ENCODE peak calls at places on chromosome 15, in four cellular contexts. P is H1, L is HCT116, O is SK-N-SH. H is an unnamed sample.

GRCh38 chr15:81666828-81667227 is 292.8 kb upstream of the TMC3 start:
- DNase-seq in P (no peak), L (no peak), O (no peak), H (no peak)

GRCh38 chr15:22944651-22945050 is 35.5 kb downstream of the CYFIP1 start:
- DNase-seq in P (no peak), L (no peak), O (no peak), H (no peak)

GRCh38 chr15:70023064-70023768 is 74.5 kb downstream of the TLE3 start:
- DNase-seq in P (no peak), L (peak), O (no peak), H (no peak)

GRCh38 chr15:35736150-35736549 is 190.2 kb upstream of the DPH6 start:
- DNase-seq in P (no peak), L (no peak), O (no peak), H (no peak)

GRCh38 chr15:91589360-91589759 is 264.1 kb upstream of the SLCO3A1 start:
- DNase-seq in P (no peak), L (no peak), O (no peak), H (no peak)

GRCh38 chr15:101035611-101036010 is 116.5 kb downstream of the LRRK1 start:
- DNase-seq in P (no peak), L (no peak), O (no peak), H (no peak)

GRCh38 chr15:30990451-30991300 is 752 bp downstream of the MTMR10 start:
- DNase-seq in P (no peak), L (no peak), O (no peak), H (peak)

GRCh38 chr15:51266548-51266947 is 71.8 kb downstream of the CYP19A1 start:
- DNase-seq in P (no peak), L (no peak), O (no peak), H (no peak)

GRCh38 chr15:45644437-45644836 is 9.6 kb downstream of the SQOR start:
- DNase-seq in P (no peak), L (no peak), O (no peak), H (no peak)

DNA sequence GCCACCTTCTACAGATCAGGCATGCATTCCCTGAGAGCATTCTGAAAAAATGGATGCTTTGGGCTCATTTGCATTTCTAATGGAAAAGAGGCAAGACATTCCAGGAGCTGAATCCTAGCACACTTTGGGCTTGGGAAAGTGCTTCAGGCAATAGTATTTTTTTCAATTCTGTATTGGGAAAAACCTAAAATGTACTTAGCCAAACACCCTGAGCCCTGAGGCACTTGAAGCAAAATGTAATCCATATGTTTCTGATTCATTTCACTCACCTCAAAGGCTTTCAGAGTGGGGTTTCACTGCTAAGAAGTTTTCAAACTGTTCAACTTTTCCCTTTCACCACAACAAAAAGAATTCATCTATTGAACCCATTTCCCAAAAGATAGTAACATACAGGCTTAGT is 220.2 kb upstream of the RORA start:
- DNase-seq in P (no peak), L (no peak), O (no peak), H (no peak)
- TF ChIP-seq SIN3A in P (no peak), L (no peak), O (no peak), H (no peak)

GRCh38 chr15:65996901-65997300 is 127.6 kb downstream of the RAB11A start:
- DNase-seq in P (no peak), L (no peak), O (no peak), H (no peak)
- TF ChIP-seq SIN3A in P (no peak), L (no peak), O (no peak), H (no peak)

GRCh38 chr15:59741274-59741906 is 52.3 kb upstream of the BNIP2 start:
- DNase-seq in P (no peak), L (peak), O (peak), H (peak)
- TF ChIP-seq SIN3A in P (no peak), L (no peak), O (no peak), H (no peak)

DNA sequence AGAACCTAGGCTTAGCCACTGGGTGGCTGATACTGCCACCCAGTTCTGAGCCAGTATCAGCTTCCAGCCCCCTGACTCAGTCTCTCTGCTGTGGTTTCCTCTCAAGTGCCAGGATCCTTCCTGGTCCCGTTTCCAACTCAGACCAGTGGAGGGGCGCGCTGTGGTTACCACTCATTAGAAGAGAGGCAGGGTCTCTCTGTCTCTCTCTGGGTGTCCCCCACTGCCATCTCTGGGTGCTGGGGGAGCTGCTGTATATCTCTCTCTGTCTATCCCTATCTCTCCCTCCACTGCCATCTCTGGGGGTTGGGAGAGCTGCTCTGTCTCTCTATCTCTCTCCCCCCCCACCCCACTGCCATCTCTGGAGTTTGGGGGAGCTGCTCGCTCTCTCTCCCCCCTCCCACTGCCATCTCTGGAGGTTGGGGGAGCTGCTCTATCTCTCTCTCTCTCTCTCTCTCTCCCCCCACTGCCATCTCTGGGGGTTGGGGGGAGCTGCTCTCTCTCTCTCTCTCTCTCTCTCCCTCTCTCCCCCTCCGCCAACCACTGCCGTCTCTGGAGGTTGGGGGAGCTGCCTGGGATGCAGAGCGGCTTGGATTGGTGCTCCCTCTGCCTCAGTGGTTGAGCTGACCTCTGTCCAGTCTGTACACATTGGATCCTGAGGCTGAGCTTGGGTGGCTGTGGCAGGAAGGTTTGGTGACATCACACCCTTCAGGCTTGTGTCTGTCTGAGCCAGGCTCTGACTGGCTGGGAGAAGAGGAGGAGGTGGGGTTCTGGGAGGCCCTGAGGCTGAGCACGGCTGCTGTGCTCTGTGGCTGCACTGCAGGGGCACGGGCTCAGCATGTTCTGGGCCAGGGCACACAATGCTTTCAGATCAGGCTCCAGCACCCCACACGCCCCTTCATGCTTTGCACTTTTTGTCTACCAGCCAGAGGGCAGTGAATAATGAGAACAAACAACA is 98.9 kb downstream of the APBA2 start:
- DNase-seq in P (no peak), L (no peak), O (peak), H (no peak)
- TF ChIP-seq SIN3A in P (no peak), L (no peak), O (no peak), H (no peak)

H was measured in K562.